ENCODE peak calls at places on chromosome 15, in eight cellular contexts. N is MG63; T is Caki2; I is AG04449; D is NAMALWA; L is progenitor cell of endocrine pancreas; G is activated T-cell treated with anti-CD3 and anti-CD28 coated beads, Interleukin-2, amount 50 U/mL, for 72 hours; O is stimulated activated CD4-positive, alpha-beta T cell treated with anti-CD3 and anti-CD28 coated beads, TNF-alpha, amount 100 ng/mL, for 4 hours. B is an unnamed sample.

GRCh38 chr15:84737005-84737404 is 11.4 kb upstream of the ZNF592 start:
- DNase-seq in N (no peak), T (no peak), I (no peak), D (no peak), L (no peak), G (no peak), O (no peak), B (no peak)

GRCh38 chr15:43237842-43238470 is 17.1 kb upstream of the EPB42 start:
- DNase-seq in N (no peak), T (no peak), I (no peak), D (no peak), L (no peak), G (no peak), O (no peak), B (no peak)

GRCh38 chr15:80036067-80036466 is 23.4 kb upstream of the ZFAND6 start:
- DNase-seq in N (no peak), T (no peak), I (no peak), D (no peak), L (no peak), G (no peak), O (no peak), B (no peak)

GRCh38 chr15:89130194-89130593 is 41.9 kb downstream of the ABHD2 start:
- DNase-seq in N (no peak), T (no peak), I (no peak), D (no peak), L (no peak), G (no peak), O (no peak), B (peak)

GRCh38 chr15:32834156-32834555 is 116.4 kb downstream of the GREM1 start:
- DNase-seq in N (no peak), T (no peak), I (no peak), D (peak), L (no peak), G (no peak), O (no peak), B (no peak)

GRCh38 chr15:75599396-75599795 is 20.3 kb upstream of the PTPN9 start:
- DNase-seq in N (no peak), T (no peak), I (no peak), D (no peak), L (no peak), G (no peak), O (no peak), B (no peak)

GRCh38 chr15:73851679-73852078 is 21.7 kb upstream of the TBC1D21 start:
- DNase-seq in N (peak), T (peak), I (no peak), D (peak), L (peak), G (peak), O (peak), B (peak)

GRCh38 chr15:51736646-51737537 is 563 bp downstream of the LYSMD2 start:
- DNase-seq in N (peak), T (peak), I (no peak), D (peak), L (peak), G (peak), O (peak), B (peak)

GRCh38 chr15:68151277-68151676 is 53.9 kb downstream of the CALML4 start:
- DNase-seq in N (peak), T (no peak), I (no peak), D (no peak), L (no peak), G (no peak), O (no peak), B (no peak)

GRCh38 chr15:101152914-101153313 is 98.9 kb downstream of the CHSY1 start:
- DNase-seq in N (peak), T (no peak), I (no peak), D (peak), L (no peak), G (peak), O (no peak), B (no peak)

GRCh38 chr15:22257668-22258401 is 177.5 kb downstream of the OR4M2 start:
- DNase-seq in N (no peak), T (no peak), I (no peak), D (no peak), L (no peak), G (no peak), O (no peak), B (no peak)

GRCh38 chr15:56052389-56053045 is 59.1 kb upstream of the NEDD4 start:
- DNase-seq in N (no peak), T (peak), I (no peak), D (peak), L (no peak), G (no peak), O (no peak), B (peak)

GRCh38 chr15:49918106-49918505 is 200.9 kb downstream of the ATP8B4 start:
- DNase-seq in N (no peak), T (no peak), I (no peak), D (no peak), L (no peak), G (no peak), O (no peak), B (no peak)

GRCh38 chr15:39077998-39078397 is 502.9 kb upstream of the THBS1 start:
- DNase-seq in N (no peak), T (no peak), I (no peak), D (no peak), L (no peak), G (no peak), O (no peak), B (no peak)

GRCh38 chr15:94312946-94313345 is 81.6 kb downstream of the MCTP2 start:
- DNase-seq in N (no peak), T (no peak), I (peak), D (no peak), L (no peak), G (no peak), O (no peak), B (no peak)

GRCh38 chr15:101138913-101139880 is 112.7 kb downstream of the CHSY1 start:
- DNase-seq in N (no peak), T (no peak), I (no peak), D (no peak), L (no peak), G (no peak), O (no peak), B (peak)

GRCh38 chr15:100464895-100465294 is 63.9 kb downstream of the CERS3 start:
- DNase-seq in N (no peak), T (no peak), I (no peak), D (no peak), L (no peak), G (no peak), O (no peak), B (no peak)

GRCh38 chr15:78661001-78661400 is 20.0 kb upstream of the CHRNB4 start:
- DNase-seq in N (no peak), T (no peak), I (no peak), D (no peak), L (no peak), G (no peak), O (no peak), B (no peak)

GRCh38 chr15:100616700-100617099 is 14.3 kb downstream of the ASB7 start:
- DNase-seq in N (no peak), T (no peak), I (no peak), D (no peak), L (no peak), G (no peak), O (no peak), B (no peak)

GRCh38 chr15:74716647-74717046 is 8.7 kb downstream of the CYP1A1 start:
- DNase-seq in N (no peak), T (no peak), I (no peak), D (no peak), L (no peak), G (no peak), O (no peak), B (no peak)

GRCh38 chr15:96334705-96335428 is 4.4 kb downstream of the NR2F2 start:
- DNase-seq in N (no peak), T (peak), I (no peak), D (no peak), L (no peak), G (no peak), O (no peak), B (no peak)

GRCh38 chr15:84926491-84927220 is 42.2 kb downstream of the SLC28A1 start:
- DNase-seq in N (no peak), T (no peak), I (no peak), D (no peak), L (no peak), G (no peak), O (no peak), B (no peak)

GRCh38 chr15:41493205-41493901 is at the start of gene ITPKA:
- DNase-seq in N (peak), T (peak), I (no peak), D (peak), L (peak), G (peak), O (peak), B (peak)

GRCh38 chr15:84947947-84948830 is 33.5 kb upstream of the PDE8A start:
- DNase-seq in N (peak), T (peak), I (peak), D (no peak), L (no peak), G (no peak), O (no peak), B (no peak)

B was measured in GM13977.